ENCODE peak calls at places on chromosome 4, in five cellular contexts. N is RPMI7951; F is tibial nerve; S is NCI-H1092; O is activated CD4-positive, alpha-beta T cell treated with anti-CD3 and anti-CD28 coated beads, Interleukin-2, amount 50 U/mL, for 1 hour. L is an unnamed sample.

GRCh38 chr4:68383115-68383514 is 33.2 kb upstream of the YTHDC1 start:
- DNase-seq in N (no peak), F (no peak), S (no peak), O (no peak), L (no peak)

GRCh38 chr4:176467011-176467410 is 147.2 kb downstream of the SPCS3 start:
- DNase-seq in N (peak), F (no peak), S (no peak), O (no peak), L (no peak)

GRCh38 chr4:78650106-78651021 is 98.8 kb downstream of the ANXA3 start:
- DNase-seq in N (peak), F (no peak), S (no peak), O (no peak), L (no peak)

GRCh38 chr4:152072001-152072485 is 311.2 kb upstream of the GATB start:
- DNase-seq in N (no peak), F (no peak), S (no peak), O (no peak), L (no peak)

GRCh38 chr4:88522702-88523324 is 763 bp downstream of the PYURF start:
- DNase-seq in N (peak), F (peak), S (no peak), O (peak), L (peak)

GRCh38 chr4:165692082-165692481 is 181.0 kb upstream of the TLL1 start:
- DNase-seq in N (no peak), F (no peak), S (no peak), O (no peak), L (no peak)

GRCh38 chr4:183333983-183334382 is 11.8 kb upstream of the CLDN24 start:
- DNase-seq in N (peak), F (no peak), S (no peak), O (no peak), L (peak)

GRCh38 chr4:86043755-86044592 is 315.9 kb downstream of the MAPK10 start:
- DNase-seq in N (peak), F (peak), S (peak), O (no peak), L (peak)

GRCh38 chr4:146458594-146458993 is 63.1 kb downstream of the SLC10A7 start:
- DNase-seq in N (peak), F (no peak), S (no peak), O (no peak), L (no peak)

GRCh38 chr4:4455199-4455865 is 68.4 kb downstream of the NSG1 start:
- DNase-seq in N (peak), F (no peak), S (no peak), O (no peak), L (peak)

GRCh38 chr4:123616970-123617392 is 220.4 kb downstream of the SPRY1 start:
- DNase-seq in N (peak), F (peak), S (peak), O (peak), L (peak)

GRCh38 chr4:105140684-105141490 is 5.8 kb upstream of the TET2 start:
- DNase-seq in N (peak), F (peak), S (no peak), O (peak), L (peak)

GRCh38 chr4:7983296-7983695 is 43.6 kb upstream of the AFAP1 start:
- DNase-seq in N (no peak), F (no peak), S (no peak), O (no peak), L (no peak)

GRCh38 chr4:182194115-182194834 is 48.9 kb upstream of the TENM3 start:
- DNase-seq in N (no peak), F (no peak), S (no peak), O (no peak), L (no peak)

GRCh38 chr4:139814285-139815015 is 148.8 kb downstream of the MGST2 start:
- DNase-seq in N (peak), F (no peak), S (peak), O (no peak), L (peak)

GRCh38 chr4:153488719-153489384 is 22.7 kb downstream of the TMEM131L start:
- DNase-seq in N (no peak), F (no peak), S (no peak), O (peak), L (no peak)

GRCh38 chr4:112585977-112586736 is 50.6 kb downstream of the ZGRF1 start:
- DNase-seq in N (no peak), F (no peak), S (no peak), O (no peak), L (no peak)

GRCh38 chr4:174394915-174395314 is 111.2 kb downstream of the CEP44 start:
- DNase-seq in N (peak), F (no peak), S (no peak), O (no peak), L (no peak)

GRCh38 chr4:6889101-6889735 is 20.4 kb upstream of the TBC1D14 start:
- DNase-seq in N (no peak), F (no peak), S (no peak), O (no peak), L (no peak)

GRCh38 chr4:65635051-65635821 is 35.1 kb downstream of the EPHA5 start:
- DNase-seq in N (no peak), F (no peak), S (no peak), O (no peak), L (no peak)

GRCh38 chr4:78059524-78059889 is 2.4 kb downstream of the FRAS1 start:
- DNase-seq in N (peak), F (peak), S (peak), O (no peak), L (peak)

GRCh38 chr4:140662082-140662869 is 93.5 kb upstream of the UCP1 start:
- DNase-seq in N (no peak), F (no peak), S (no peak), O (no peak), L (no peak)

GRCh38 chr4:95867919-95868318 is 28.0 kb downstream of the PDHA2 start:
- DNase-seq in N (no peak), F (no peak), S (no peak), O (no peak), L (peak)

GRCh38 chr4:74619931-74620702 is 174.2 kb downstream of the BTC start:
- DNase-seq in N (no peak), F (no peak), S (no peak), O (no peak), L (no peak)

GRCh38 chr4:186979966-186980745 is 256.5 kb upstream of the FAT1 start:
- DNase-seq in N (peak), F (no peak), S (no peak), O (no peak), L (no peak)

GRCh38 chr4:80091184-80091583 is 18.2 kb upstream of the ANTXR2 start:
- DNase-seq in N (no peak), F (no peak), S (no peak), O (no peak), L (no peak)

GRCh38 chr4:33184684-33185083 is 2464.5 kb downstream of the PCDH7 start:
- DNase-seq in N (peak), F (no peak), S (no peak), O (no peak), L (no peak)

GRCh38 chr4:153490985-153491483 is 24.9 kb downstream of the TMEM131L start:
- DNase-seq in N (no peak), F (no peak), S (no peak), O (no peak), L (no peak)

GRCh38 chr4:26302390-26302897 is 18.4 kb upstream of the RBPJ start:
- DNase-seq in N (no peak), F (no peak), S (no peak), O (no peak), L (no peak)

GRCh38 chr4:24980064-24980690 is 50.6 kb downstream of the LGI2 start:
- DNase-seq in N (peak), F (peak), S (peak), O (peak), L (peak)